ENCODE peak calls at places on chromosomes 13 and 19, in nine cellular contexts. P, A, R, F, M, C, X, N and E are unnamed samples.

GRCh38 chr13:41492432-41493267 is 35.3 kb downstream of the RGCC start:
- DNase-seq in P (no peak), A (no peak), R (no peak), F (no peak), M (peak; percentile 24), C (no peak), X (no peak), N (no peak), E (no peak)

GRCh38 chr19:5122121-5122400 is 153.1 kb downstream of the KDM4B start:
- DNase-seq in P (no peak), A (no peak), R (no peak), F (no peak), M (no peak), C (no peak), X (no peak), N (no peak), E (no peak)

GRCh38 chr19:4069331-4069959 is 2.7 kb upstream of the ZBTB7A start:
- DNase-seq in P (no peak), A (no peak), R (no peak), F (no peak), M (no peak), C (no peak), X (no peak), N (no peak), E (no peak)

GRCh38 chr13:53191091-53191490 is 162.5 kb downstream of the OLFM4 start:
- DNase-seq in P (peak; percentile 2), A (no peak), R (peak; percentile 25), F (no peak), M (no peak), C (no peak), X (peak; percentile 5), N (no peak), E (no peak)

GRCh38 chr19:15962319-15962718 is 13.5 kb downstream of the OR10H4 start:
- DNase-seq in P (no peak), A (no peak), R (no peak), F (no peak), M (no peak), C (no peak), X (no peak), N (no peak), E (no peak)

GRCh38 chr19:33464010-33464732 is 57.4 kb downstream of the PEPD start:
- DNase-seq in P (no peak), A (no peak), R (no peak), F (no peak), M (no peak), C (no peak), X (no peak), N (no peak), E (peak; percentile 49)

GRCh38 chr13:108662528-108662927 is 33.1 kb downstream of the MYO16 start:
- DNase-seq in P (no peak), A (no peak), R (no peak), F (no peak), M (no peak), C (no peak), X (no peak), N (no peak), E (no peak)

GRCh38 chr13:37540228-37540627 is 58.3 kb downstream of the POSTN start:
- DNase-seq in P (peak; percentile 50), A (no peak), R (peak; percentile 76), F (peak; percentile 77), M (no peak), C (no peak), X (no peak), N (no peak), E (no peak)

GRCh38 chr13:80389073-80390038 is 48.4 kb upstream of the SPRY2 start:
- DNase-seq in P (no peak), A (no peak), R (no peak), F (no peak), M (no peak), C (no peak), X (no peak), N (no peak), E (no peak)

GRCh38 chr19:19342086-19343015 is 21.7 kb downstream of the MAU2 start:
- DNase-seq in P (peak; percentile 51), A (no peak), R (peak; percentile 54), F (no peak), M (no peak), C (no peak), X (peak; percentile 74), N (peak; percentile 91), E (no peak)

GRCh38 chr13:92843549-92843948 is 383.1 kb upstream of the GPC6 start:
- DNase-seq in P (peak; percentile 1), A (no peak), R (peak; percentile 53), F (peak; percentile 15), M (no peak), C (no peak), X (no peak), N (no peak), E (no peak)

GRCh38 chr19:13044160-13044853 is 49.0 kb downstream of the NFIX start:
- DNase-seq in P (no peak), A (no peak), R (peak; percentile 78), F (no peak), M (no peak), C (no peak), X (no peak), N (no peak), E (no peak)

GRCh38 chr19:55489711-55490477 is 1.7 kb downstream of the SSC5D start:
- DNase-seq in P (no peak), A (no peak), R (no peak), F (no peak), M (no peak), C (no peak), X (no peak), N (no peak), E (no peak)

GRCh38 chr13:93199856-93200255 is 26.8 kb upstream of the GPC6 start:
- DNase-seq in P (no peak), A (no peak), R (no peak), F (no peak), M (no peak), C (no peak), X (no peak), N (no peak), E (no peak)

GRCh38 chr19:29966594-29967249 is 24.7 kb downstream of the URI1 start:
- DNase-seq in P (peak; percentile 35), A (no peak), R (peak; percentile 24), F (no peak), M (no peak), C (no peak), X (no peak), N (no peak), E (no peak)

GRCh38 chr19:48558018-48558684 is 6.2 kb downstream of the SULT2B1 start:
- DNase-seq in P (peak; percentile 68), A (no peak), R (peak; percentile 63), F (no peak), M (no peak), C (no peak), X (no peak), N (no peak), E (no peak)